ENCODE peak calls at places on chromosomes 3 and 15, in seven cellular contexts. N, V, P, L, X, I and D are unnamed samples.
A peak's percentile ranks its signal among the peaks of the same experiment; 100 is the strongest.

GRCh38 chr3:88912294-88913014 is 195.0 kb upstream of the EPHA3 start:
- DNase-seq in L (no peak), N (no peak), P (no peak), I (no peak), V (no peak), X (no peak), D (no peak)

GRCh38 chr3:46270474-46270873 is 28.2 kb downstream of the CCR3 start:
- DNase-seq in P (no peak), N (no peak), X (no peak), I (no peak), V (no peak), L (no peak), D (no peak)

GRCh38 chr3:194266658-194267005 is 84.5 kb downstream of the CPN2 start:
- DNase-seq in P (no peak), N (no peak), I (no peak), X (peak; percentile 41), V (no peak), L (no peak), D (peak; percentile 74)

GRCh38 chr15:31758126-31758525 is 272.2 kb upstream of the CHRNA7 start:
- DNase-seq in N (peak; percentile 13), X (peak; percentile 35), L (no peak), P (no peak), I (peak; percentile 65), V (no peak), D (peak; percentile 41)

GRCh38 chr3:14234197-14235002 is 55.8 kb downstream of the LSM3 start:
- DNase-seq in P (no peak), I (no peak), V (no peak), X (no peak), L (no peak), N (no peak), D (no peak)

GRCh38 chr15:78937132-78937739 is 7.6 kb downstream of the CTSH start:
- DNase-seq in V (no peak), N (no peak), I (no peak), L (no peak), X (peak; percentile 84), P (no peak), D (no peak)

GRCh38 chr3:124118397-124118796 is 126.5 kb upstream of the ROPN1 start:
- DNase-seq in N (peak; percentile 47), I (no peak), V (no peak), P (no peak), L (no peak), X (no peak), D (no peak)

GRCh38 chr15:52144656-52145055 is 32.1 kb upstream of the BCL2L10 start:
- DNase-seq in I (no peak), V (no peak), X (peak; percentile 67), L (no peak), P (no peak), N (peak; percentile 73), D (no peak)

GRCh38 chr15:52278636-52279367 is 16.8 kb downstream of the MYO5C start:
- DNase-seq in P (no peak), I (no peak), X (no peak), V (no peak), L (no peak), N (no peak), D (no peak)

GRCh38 chr15:33547876-33548275 is 237.1 kb downstream of the RYR3 start:
- DNase-seq in N (peak; percentile 48), X (peak; percentile 55), P (no peak), L (no peak), V (peak; percentile 24), I (no peak), D (peak; percentile 94)

GRCh38 chr3:52238193-52238760 is 681 bp downstream of the TWF2 start:
- DNase-seq in I (no peak), P (no peak), L (no peak), V (no peak), X (no peak), N (no peak), D (no peak)

GRCh38 chr3:47895241-47895640 is 92.3 kb downstream of the DHX30 start:
- DNase-seq in X (no peak), I (no peak), P (no peak), V (no peak), N (no peak), L (no peak), D (no peak)

GRCh38 chr3:40201770-40202169 is 107.7 kb upstream of the EIF1B start:
- DNase-seq in P (no peak), X (no peak), N (no peak), I (no peak), V (no peak), L (no peak), D (no peak)

GRCh38 chr3:16026753-16027152 is 147.7 kb upstream of the GALNT15 start:
- DNase-seq in N (no peak), P (no peak), L (no peak), V (no peak), X (no peak), I (no peak), D (peak; percentile 19)

GRCh38 chr3:187062526-187063177 is 76.6 kb downstream of the RPL39L start:
- DNase-seq in L (no peak), V (no peak), N (peak; percentile 92), P (no peak), X (peak; percentile 91), I (no peak), D (peak; percentile 31)

GRCh38 chr3:193971268-193971751 is 164.6 kb upstream of the HES1 start:
- DNase-seq in V (no peak), I (no peak), L (no peak), N (peak; percentile 35), X (no peak), P (peak; percentile 68), D (no peak)

GRCh38 chr3:52056521-52056967 is at the start of gene DUSP7:
- DNase-seq in X (peak; percentile 59), V (peak; percentile 78), L (peak; percentile 39), I (peak; percentile 67), N (peak; percentile 50), P (peak; percentile 80), D (peak; percentile 88)